ENCODE peak calls at places on chromosomes 7 and 10, in eight cellular contexts. U, P, L, W, J, V, M and Y are unnamed samples.

GRCh38 chr10:44829426-44829825 is 81.7 kb upstream of the TMEM72 start:
- DNase-seq in U (no peak), P (no peak), L (peak; percentile 31), W (no peak), J (no peak), V (no peak), M (no peak), Y (no peak)

GRCh38 chr7:26199301-26200112 is 1.0 kb downstream of the HNRNPA2B1 start:
- DNase-seq in U (no peak), P (peak; percentile 77), L (no peak), W (peak; percentile 73), J (no peak), V (peak; percentile 54), M (peak; percentile 36), Y (no peak)

GRCh38 chr10:84196083-84196482 is 1.7 kb downstream of the CDHR1 start:
- DNase-seq in U (peak; percentile 28), P (no peak), L (no peak), W (no peak), J (no peak), V (no peak), M (no peak), Y (no peak)

GRCh38 chr7:128221929-128222403 is 19.1 kb upstream of the LEP start:
- DNase-seq in U (peak; percentile 57), P (peak; percentile 25), L (peak; percentile 79), W (no peak), J (peak; percentile 69), V (peak; percentile 48), M (peak; percentile 80), Y (peak; percentile 77)

GRCh38 chr10:178208-178607 is 43.0 kb downstream of the ZMYND11 start:
- DNase-seq in U (peak; percentile 30), P (peak; percentile 18), L (peak; percentile 38), W (peak; percentile 60), J (no peak), V (peak; percentile 68), M (peak; percentile 45), Y (no peak)

GRCh38 chr10:5292196-5292735 is 72.5 kb upstream of the UCN3 start:
- DNase-seq in U (no peak), P (no peak), L (no peak), W (peak; percentile 7), J (no peak), V (no peak), M (no peak), Y (no peak)

GRCh38 chr7:157794764-157795101 is 457.9 kb downstream of the DNAJB6 start:
- DNase-seq in U (no peak), P (no peak), L (no peak), W (no peak), J (no peak), V (no peak), M (no peak), Y (no peak)

GRCh38 chr10:35940067-35940989 is 298.2 kb upstream of the FZD8 start:
- DNase-seq in U (no peak), P (peak; percentile 43), L (no peak), W (no peak), J (no peak), V (peak; percentile 58), M (no peak), Y (peak; percentile 43)

GRCh38 chr7:158371856-158372255 is 215.8 kb downstream of the PTPRN2 start:
- DNase-seq in U (no peak), P (no peak), L (no peak), W (no peak), J (no peak), V (no peak), M (no peak), Y (peak; percentile 35)

GRCh38 chr10:133411523-133412380 is 12.7 kb downstream of the SPRN start:
- DNase-seq in U (no peak), P (no peak), L (no peak), W (no peak), J (no peak), V (no peak), M (peak; percentile 81), Y (peak; percentile 91)

GRCh38 chr10:133415752-133416151 is 8.7 kb downstream of the SPRN start:
- DNase-seq in U (no peak), P (no peak), L (no peak), W (no peak), J (no peak), V (no peak), M (no peak), Y (no peak)

DNA sequence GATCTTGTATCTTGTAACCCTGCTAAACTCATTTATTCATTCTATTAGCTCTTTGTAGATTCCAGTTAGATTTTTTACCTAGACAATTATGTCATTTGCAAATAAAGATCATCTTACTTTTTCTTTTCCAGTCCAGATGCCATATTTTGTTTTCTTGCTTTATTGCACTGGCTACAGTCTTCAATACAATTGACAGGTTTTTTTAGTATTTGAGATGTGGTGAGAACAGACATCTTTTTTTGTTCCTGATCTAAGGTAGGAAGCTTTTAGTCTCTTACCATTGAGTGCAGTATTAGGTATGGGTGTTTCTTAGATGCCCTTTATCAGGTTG is 12.1 kb downstream of the SPRN start:
- DNase-seq in U (no peak), P (no peak), L (no peak), W (no peak), J (no peak), V (no peak), M (no peak), Y (no peak)
- H3K4me1 ChIP-seq in U (no peaks in the 10 kb centered on the region), P (no peaks in the 10 kb centered on the region), L (no peaks in the 10 kb centered on the region), W (no peaks in the 10 kb centered on the region), J (no peaks in the 10 kb centered on the region), V (no peaks in the 10 kb centered on the region), M (no peaks in the 10 kb centered on the region), Y (no peaks in the 10 kb centered on the region)

GRCh38 chr10:112848868-112849267 is 101.2 kb upstream of the TCF7L2 start:
- DNase-seq in U (no peak), P (no peak), L (no peak), W (no peak), J (no peak), V (no peak), M (no peak), Y (no peak)
- H3K4me3 ChIP-seq in U (no peak overlapping the region), P (no peak overlapping the region), L (no peak overlapping the region), W (no peak overlapping the region), J (no peak overlapping the region), V (no peak overlapping the region), M (no peak overlapping the region), Y (no peak overlapping the region)

DNA sequence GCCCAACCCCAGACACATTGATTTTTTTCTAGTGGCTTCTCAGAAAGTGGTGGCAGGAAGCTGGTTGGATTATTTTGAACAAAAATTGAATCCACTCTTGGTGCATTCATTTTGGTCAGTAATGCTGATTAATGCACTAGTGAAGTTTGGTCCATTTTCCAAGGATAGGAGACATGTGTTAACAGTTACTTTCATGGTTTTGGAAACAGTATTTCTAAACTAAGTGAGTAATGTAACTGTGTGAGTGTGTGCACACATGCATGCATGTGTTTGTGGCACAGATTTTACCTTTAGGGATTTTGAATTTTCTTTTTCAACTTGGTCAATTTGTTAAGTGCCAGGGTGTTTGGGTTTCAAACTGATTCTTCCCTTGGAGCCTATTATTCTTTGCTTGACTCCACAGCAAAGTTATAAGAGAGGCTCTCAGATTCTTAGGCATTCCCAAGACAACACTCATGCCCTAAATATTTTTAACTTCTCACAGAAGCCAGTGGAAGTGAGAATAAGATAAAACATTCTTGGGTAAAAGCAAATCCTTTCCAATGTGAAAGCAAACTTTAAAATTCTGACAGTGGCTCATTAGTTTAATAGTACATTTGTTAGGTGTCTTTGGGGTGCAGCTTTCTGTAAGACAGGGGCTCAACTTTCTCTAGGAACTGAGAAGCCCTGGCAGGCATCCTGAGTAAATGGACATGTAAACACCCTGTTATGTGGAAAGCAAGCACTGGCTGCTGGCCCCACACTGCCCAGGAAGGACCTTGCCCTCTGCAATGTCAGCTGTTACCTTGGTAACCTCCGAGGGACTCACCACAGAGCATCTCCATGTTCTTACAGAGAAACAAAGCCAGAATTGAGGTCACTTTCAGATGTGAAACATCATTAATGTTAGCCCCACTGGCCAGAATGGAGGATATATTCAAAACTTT is 68.4 kb downstream of the ASAH2B start:
- DNase-seq in U (no peak), P (peak; percentile 72), L (no peak), W (no peak), J (no peak), V (peak; percentile 16), M (peak; percentile 36), Y (peak; percentile 65)
- H3K4me2 ChIP-seq in U (no peak overlapping the region), P (no peak overlapping the region), L (no peak overlapping the region), W (no peak overlapping the region), J (no peak overlapping the region), V (peak overlapping the region; percentile 3), M (no peak overlapping the region), Y (peak overlapping the region; percentile 37)

GRCh38 chr10:79072994-79073654 is 4.4 kb downstream of the ZMIZ1 start:
- DNase-seq in U (no peak), P (no peak), L (peak; percentile 50), W (no peak), J (no peak), V (no peak), M (no peak), Y (peak; percentile 79)

GRCh38 chr10:79072041-79072441 is 3.3 kb downstream of the ZMIZ1 start:
- DNase-seq in U (no peak), P (no peak), L (peak; percentile 68), W (no peak), J (no peak), V (peak; percentile 38), M (peak; percentile 50), Y (peak; percentile 30)

GRCh38 chr10:79075418-79075817 is 6.7 kb downstream of the ZMIZ1 start:
- DNase-seq in U (no peak), P (no peak), L (no peak), W (no peak), J (no peak), V (no peak), M (no peak), Y (no peak)

GRCh38 chr10:79073784-79074432 is 5.1 kb downstream of the ZMIZ1 start:
- DNase-seq in U (no peak), P (peak; percentile 67), L (peak; percentile 71), W (no peak), J (no peak), V (peak; percentile 76), M (peak; percentile 67), Y (peak; percentile 91)

DNA sequence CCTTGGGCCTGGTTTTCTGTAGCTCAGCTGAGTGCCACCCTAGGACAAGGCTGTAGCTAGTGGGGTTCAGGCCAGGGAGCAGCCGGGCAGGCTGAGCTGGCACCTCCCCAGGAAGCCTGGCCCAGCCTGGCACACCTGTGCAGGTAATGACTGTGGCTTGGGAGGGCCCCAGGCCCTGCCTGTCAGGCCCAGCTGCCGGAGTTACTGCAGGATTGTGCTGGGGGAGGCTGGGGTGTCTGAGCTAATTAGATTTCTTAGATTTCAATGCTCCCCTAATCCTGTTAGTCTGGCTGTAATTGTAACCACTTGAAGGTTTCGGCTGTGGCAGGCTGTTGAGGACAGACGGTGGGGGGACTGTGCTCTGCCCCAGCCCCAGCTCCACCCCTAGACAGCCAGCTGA is 6.0 kb downstream of the ZMIZ1 start:
- DNase-seq in U (no peak), P (no peak), L (no peak), W (no peak), J (no peak), V (no peak), M (no peak), Y (peak; percentile 42)
- H3K4me1 ChIP-seq in U (peaks cover 84% of the 10 kb centered on the region), P (peaks cover 84% of the 10 kb centered on the region), L (peaks cover 54% of the 10 kb centered on the region), W (peaks cover 34% of the 10 kb centered on the region), J (peaks cover 29% of the 10 kb centered on the region), V (peaks cover 66% of the 10 kb centered on the region), M (peaks cover 59% of the 10 kb centered on the region), Y (peaks cover 75% of the 10 kb centered on the region)

DNA sequence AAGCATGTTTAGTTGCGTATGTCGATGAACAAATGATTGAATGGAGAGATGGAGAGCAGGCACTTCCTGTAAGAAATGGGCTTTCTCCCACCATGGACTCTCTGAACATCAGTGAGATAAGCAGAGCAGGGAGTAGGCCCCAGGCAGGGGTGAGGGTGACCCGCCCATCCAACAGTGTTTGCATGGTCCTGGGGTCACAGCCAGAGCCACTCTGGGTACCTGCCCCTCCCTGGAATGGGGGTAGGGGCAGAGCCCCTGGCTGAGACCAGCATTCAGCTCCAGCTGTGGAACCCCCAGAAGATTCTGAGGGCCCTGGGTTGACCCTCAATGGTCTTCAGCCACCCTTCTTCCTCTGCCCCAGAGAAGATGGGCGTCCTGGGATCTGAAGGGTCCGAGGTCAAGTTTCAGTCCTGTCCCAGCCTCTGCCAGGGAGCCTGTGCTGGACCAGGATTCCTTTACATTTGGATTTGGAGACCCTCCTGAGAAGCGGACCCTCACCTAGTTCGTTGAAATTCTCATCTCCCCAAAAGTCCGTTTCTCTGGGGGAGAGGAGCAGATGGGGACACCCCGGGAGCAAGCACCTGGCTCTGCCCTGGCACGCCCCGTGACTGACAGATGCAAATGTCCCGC is 2.4 kb upstream of the FGF8 start:
- DNase-seq in U (no peak), P (no peak), L (no peak), W (no peak), J (no peak), V (no peak), M (no peak), Y (peak; percentile 83)
- H3K4me3 ChIP-seq in U (no peak overlapping the region), P (no peak overlapping the region), L (no peak overlapping the region), W (peak overlapping the region; percentile 48), J (no peak overlapping the region), V (no peak overlapping the region), M (no peak overlapping the region), Y (no peak overlapping the region)